ENCODE peak calls at places on chromosomes 1 and 21, in four cellular contexts. B, V, K and X are unnamed samples.

GRCh38 chr21:45162809-45163208 is 88.4 kb downstream of the ADARB1 start:
- DNase-seq in K (no peak), B (no peak), V (no peak), X (no peak)

GRCh38 chr1:173410133-173410793 is 66.9 kb upstream of the PRDX6 start:
- DNase-seq in B (no peak), V (no peak), K (no peak), X (no peak)

GRCh38 chr1:41915786-41916571 is 2.7 kb downstream of the HIVEP3 start:
- DNase-seq in K (peak), B (peak), V (no peak), X (no peak)

GRCh38 chr1:162951553-162952315 is 90.8 kb upstream of the CCDC190 start:
- DNase-seq in B (no peak), V (no peak), K (no peak), X (no peak)

GRCh38 chr1:192518700-192519099 is 56.9 kb upstream of the RGS1 start:
- DNase-seq in B (no peak), K (no peak), V (no peak), X (no peak)

GRCh38 chr1:36136535-36136934 is 11.5 kb upstream of the COL8A2 start:
- DNase-seq in V (peak), B (peak), K (no peak), X (peak)

GRCh38 chr1:225877570-225877969 is 4.6 kb downstream of the TMEM63A start:
- DNase-seq in K (peak), V (no peak), B (peak), X (no peak)

GRCh38 chr21:14900611-14901010 is 164.2 kb downstream of the NRIP1 start:
- DNase-seq in B (no peak), K (no peak), V (no peak), X (no peak)